ENCODE peak calls at places on chromosomes 16 and 17, in seven cellular contexts. D is thoracic aorta; X is fibroblast of lung; K is CD8-positive, alpha-beta T cell; W is HCT116; T is effector memory CD4-positive, alpha-beta T cell; O is Caco-2. F is an unnamed sample.

GRCh38 chr17:50478391-50479361 is at the start of gene RSAD1:
- DNase-seq in X (peak; percentile 87), T (peak; percentile 75), W (peak; percentile 87), D (peak; percentile 17), K (peak; percentile 83), O (peak; percentile 99), F (peak; percentile 80)

GRCh38 chr16:27401768-27402568 is at the start of gene IL21R:
- DNase-seq in X (peak; percentile 44), O (no peak), W (no peak), T (peak; percentile 88), K (peak; percentile 95), D (no peak), F (peak; percentile 88)

GRCh38 chr17:30363715-30364202 is 15.0 kb upstream of the CPD start:
- DNase-seq in T (peak; percentile 75), X (peak; percentile 84), W (no peak), K (peak; percentile 72), O (no peak), D (no peak), F (peak; percentile 14)

GRCh38 chr16:71781741-71782140 is 26.9 kb downstream of the AP1G1 start:
- DNase-seq in D (no peak), K (no peak), O (no peak), W (no peak), X (peak; percentile 6), T (no peak), F (no peak)

GRCh38 chr16:71448274-71448866 is 6.5 kb upstream of the TLE7 start:
- DNase-seq in D (no peak), T (no peak), X (no peak), K (no peak), W (no peak), O (no peak), F (no peak)

GRCh38 chr16:8486985-8487384 is 103.3 kb downstream of the TMEM114 start:
- DNase-seq in K (no peak), O (no peak), T (no peak), D (no peak), X (no peak), W (no peak), F (no peak)

GRCh38 chr16:57536306-57537193 is at the start of gene CCDC102A:
- DNase-seq in K (peak; percentile 54), X (peak; percentile 26), W (no peak), D (no peak), T (peak; percentile 49), O (peak; percentile 34), F (peak; percentile 54)

GRCh38 chr16:23843143-23843542 is 7.4 kb downstream of the PRKCB start:
- DNase-seq in D (no peak), T (no peak), O (no peak), W (no peak), K (no peak), X (no peak), F (no peak)

GRCh38 chr17:68731465-68731864 is 130.3 kb upstream of the FAM20A start:
- DNase-seq in T (no peak), X (no peak), D (no peak), O (no peak), W (no peak), K (no peak), F (no peak)
- H3K9me3 ChIP-seq in T (no peaks in the 10 kb centered on the region), X (no peaks in the 10 kb centered on the region), D (no peaks in the 10 kb centered on the region), O (peaks cover 12% of the 10 kb centered on the region), W (no peaks in the 10 kb centered on the region), K (no peaks in the 10 kb centered on the region), F (no peaks in the 10 kb centered on the region)

DNA sequence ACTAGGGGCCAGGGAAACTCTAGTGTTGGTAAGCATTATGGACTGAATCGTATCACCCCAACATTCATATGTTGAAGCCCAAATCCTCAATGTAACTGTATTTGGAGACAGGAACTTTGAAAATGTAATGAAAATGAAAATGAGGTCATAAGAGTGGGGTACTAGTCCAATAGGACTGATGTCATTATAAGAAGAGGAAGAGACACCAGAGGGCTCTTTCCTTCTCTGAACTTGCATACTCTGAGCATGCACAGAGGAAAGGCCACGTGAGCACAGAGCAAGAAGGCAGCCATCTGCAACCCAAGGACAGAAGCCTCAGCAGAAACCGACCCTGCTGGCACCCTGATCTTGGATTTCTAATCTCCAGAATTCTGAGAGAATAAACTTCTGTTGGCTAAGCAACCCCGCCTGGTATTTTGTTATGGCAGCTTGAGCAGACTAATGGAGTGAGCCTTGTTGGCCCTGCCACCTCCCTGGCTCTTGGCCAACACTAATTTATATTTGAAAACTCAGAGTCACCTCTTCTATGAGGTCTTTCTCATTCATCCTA is 273.4 kb downstream of the NTN1 start:
- DNase-seq in D (no peak), K (no peak), O (no peak), W (no peak), X (no peak), T (no peak), F (no peak)
- H3K9me3 ChIP-seq in D (no peaks in the 10 kb centered on the region), K (no peaks in the 10 kb centered on the region), O (no peaks in the 10 kb centered on the region), W (no peaks in the 10 kb centered on the region), X (no peaks in the 10 kb centered on the region), T (no peaks in the 10 kb centered on the region), F (no peaks in the 10 kb centered on the region)

DNA sequence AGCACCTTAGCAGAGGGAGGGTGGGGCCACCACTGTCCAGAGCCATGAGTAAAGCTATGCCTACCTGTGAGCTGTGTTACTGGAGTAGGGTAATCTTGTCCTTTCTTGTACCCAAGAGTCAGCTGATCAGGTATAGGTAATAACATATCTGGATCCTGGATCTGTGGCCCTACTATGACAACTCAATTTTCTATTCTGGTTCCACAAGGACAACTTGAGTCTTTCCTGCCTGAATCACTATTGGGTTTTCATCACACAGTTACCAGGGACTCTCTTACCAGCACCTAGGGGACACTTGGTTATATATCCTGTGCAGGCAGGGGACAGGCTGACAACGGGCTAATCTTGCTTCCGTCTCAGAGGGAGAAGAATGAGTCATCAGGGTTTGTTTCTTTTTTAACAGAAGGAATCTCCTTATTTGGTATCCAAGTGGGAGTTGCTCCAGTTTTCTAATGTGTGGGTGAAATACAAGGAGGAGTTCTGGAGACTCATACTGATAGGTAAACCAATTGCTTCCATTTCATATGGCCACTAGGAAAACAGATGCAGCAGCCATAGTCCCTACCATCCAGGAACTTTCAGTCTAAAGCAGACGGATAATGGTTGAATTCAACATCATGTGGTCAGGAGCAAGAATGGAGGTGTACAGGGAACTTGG is 6.8 kb downstream of the ZNF267 start:
- DNase-seq in X (peak; percentile 83), O (no peak), T (peak; percentile 28), D (no peak), W (no peak), K (peak; percentile 40), F (no peak)
- H3K9me3 ChIP-seq in X (no peaks in the 10 kb centered on the region), O (no peaks in the 10 kb centered on the region), T (no peaks in the 10 kb centered on the region), D (no peaks in the 10 kb centered on the region), W (no peaks in the 10 kb centered on the region), K (no peaks in the 10 kb centered on the region), F (no peaks in the 10 kb centered on the region)

GRCh38 chr17:76958974-76959373 is 90.8 kb downstream of the MGAT5B start:
- DNase-seq in K (no peak), T (no peak), O (no peak), D (no peak), X (no peak), W (no peak), F (no peak)

GRCh38 chr17:76953926-76954325 is 85.7 kb downstream of the MGAT5B start:
- DNase-seq in O (no peak), T (no peak), W (no peak), D (no peak), X (no peak), K (no peak), F (no peak)

GRCh38 chr17:76956846-76957540 is 88.8 kb downstream of the MGAT5B start:
- DNase-seq in D (no peak), K (no peak), T (no peak), O (no peak), W (no peak), X (no peak), F (no peak)

GRCh38 chr17:76955191-76955590 is 87.0 kb downstream of the MGAT5B start:
- DNase-seq in T (no peak), K (no peak), D (no peak), W (no peak), O (no peak), X (no peak), F (no peak)

GRCh38 chr17:76957600-76958464 is 89.6 kb downstream of the MGAT5B start:
- DNase-seq in D (no peak), W (no peak), O (no peak), X (no peak), T (no peak), K (no peak), F (no peak)
- H3K9me3 ChIP-seq in D (no peaks in the 10 kb centered on the region), W (no peaks in the 10 kb centered on the region), O (no peaks in the 10 kb centered on the region), X (no peaks in the 10 kb centered on the region), T (no peaks in the 10 kb centered on the region), K (no peaks in the 10 kb centered on the region), F (no peaks in the 10 kb centered on the region)

DNA sequence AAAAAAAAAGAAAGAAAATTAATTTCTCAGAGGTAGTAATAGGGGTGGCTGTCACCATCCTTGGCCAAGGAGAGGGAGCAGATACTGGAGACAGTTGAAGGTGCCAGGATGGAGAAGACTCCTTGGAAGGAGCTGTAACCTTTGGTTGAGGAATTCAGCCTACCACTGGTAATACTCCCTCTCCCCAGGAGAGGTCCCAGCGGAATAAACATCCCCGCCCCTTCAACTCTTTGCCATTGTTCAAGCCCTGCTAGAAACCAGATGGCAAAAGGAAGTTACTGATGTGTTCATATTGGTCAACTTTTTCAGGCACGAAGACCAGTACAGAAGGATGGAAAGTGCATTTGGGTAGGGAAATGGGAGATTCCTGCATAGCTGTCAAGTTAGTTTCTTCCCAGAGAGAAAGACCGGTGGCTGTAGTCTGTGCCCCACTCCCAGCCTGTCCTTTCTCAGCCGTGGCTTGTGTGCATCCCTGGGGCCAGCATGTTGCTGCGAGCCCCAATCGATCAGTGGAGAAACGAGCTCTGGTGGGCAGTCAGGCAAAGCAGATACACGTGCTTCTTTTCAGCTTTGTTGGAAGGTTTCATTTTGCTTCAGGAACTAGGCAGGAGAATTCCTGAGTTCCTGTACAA is 612.1 kb downstream of the MAF start:
- DNase-seq in T (no peak), X (no peak), K (no peak), D (no peak), O (peak; percentile 15), W (no peak), F (no peak)
- H3K9me3 ChIP-seq in T (no peaks in the 10 kb centered on the region), X (no peaks in the 10 kb centered on the region), K (no peaks in the 10 kb centered on the region), D (peaks cover 1% of the 10 kb centered on the region), O (no peaks in the 10 kb centered on the region), W (peaks cover under 1% of the 10 kb centered on the region), F (no peaks in the 10 kb centered on the region)

DNA sequence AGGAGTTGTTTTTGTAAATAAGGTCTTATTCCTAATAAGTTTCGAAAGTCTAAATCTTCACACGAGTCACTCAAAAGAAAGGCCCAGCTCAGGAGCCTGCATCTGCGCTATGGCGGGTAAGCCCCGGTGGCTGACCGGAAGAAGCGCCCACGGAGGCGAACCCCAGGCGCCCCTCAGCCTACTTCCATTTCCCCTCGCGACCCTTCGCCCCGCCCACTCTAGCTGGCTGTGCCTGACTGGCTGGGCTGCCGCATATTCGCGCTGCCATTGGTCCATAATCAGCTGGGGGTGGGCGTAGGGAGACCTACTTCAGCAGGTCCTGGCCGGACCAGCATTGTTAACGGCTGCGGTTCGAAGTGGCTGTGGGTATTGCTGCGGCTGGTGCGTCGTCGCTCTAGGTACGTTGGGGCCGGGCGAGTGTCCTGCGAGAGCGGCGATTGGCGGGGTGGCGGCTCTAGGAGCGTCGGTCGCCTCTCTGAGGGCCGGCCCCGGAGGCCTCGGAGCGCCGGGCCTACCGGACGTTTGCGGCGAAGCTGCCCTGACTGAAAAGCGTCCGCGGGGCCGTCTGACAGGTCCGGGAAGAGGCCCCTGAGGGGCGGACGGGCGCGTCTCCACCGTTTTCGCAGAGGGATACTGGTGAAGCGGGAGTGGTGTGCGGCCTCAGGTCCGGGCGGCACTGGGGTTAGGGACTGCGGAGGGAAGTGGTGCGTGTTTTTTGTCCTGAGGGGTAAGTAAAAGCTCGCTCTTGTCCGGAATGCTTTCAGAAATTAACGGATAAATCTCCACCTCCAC is at the start of gene ATF7IP2:
- DNase-seq in W (peak; percentile 87), T (peak; percentile 76), D (peak; percentile 45), O (peak; percentile 88), X (peak; percentile 82), K (peak; percentile 84), F (peak; percentile 76)
- H3K9me3 ChIP-seq in W (no peaks in the 10 kb centered on the region), T (no peaks in the 10 kb centered on the region), D (no peaks in the 10 kb centered on the region), O (no peaks in the 10 kb centered on the region), X (no peaks in the 10 kb centered on the region), K (no peaks in the 10 kb centered on the region), F (no peaks in the 10 kb centered on the region)

F was measured in T-helper 17 cell.